ENCODE peak calls at places on chromosomes 1 and 21, in eight cellular contexts. One of them, this sample, is unnamed.

GRCh38 chr1:18326171-18326950 is 154.4 kb upstream of the KLHDC7A start:
- DNase-seq in SW 1271: no peak
- DNase-seq in CD8-positive, alpha-beta memory T cell: no peak
- DNase-seq in H4: no peak
- DNase-seq in AG08396: no peak
- DNase-seq in SHP77: no peak
- DNase-seq in HTR-8/SVneo: no peak
- DNase-seq in M059J: no peak
- DNase-seq in this sample: no peak

GRCh38 chr1:149986486-149987296 is 23.8 kb downstream of the OTUD7B start:
- DNase-seq in SHP77: no peak
- DNase-seq in CD8-positive, alpha-beta memory T cell: no peak
- DNase-seq in H4: peak
- DNase-seq in HTR-8/SVneo: peak
- DNase-seq in M059J: peak
- DNase-seq in SW 1271: no peak
- DNase-seq in AG08396: peak
- DNase-seq in this sample: no peak

GRCh38 chr1:85332575-85332974 is 56.1 kb upstream of the BCL10 start:
- DNase-seq in HTR-8/SVneo: no peak
- DNase-seq in SHP77: no peak
- DNase-seq in H4: no peak
- DNase-seq in SW 1271: no peak
- DNase-seq in CD8-positive, alpha-beta memory T cell: no peak
- DNase-seq in AG08396: no peak
- DNase-seq in M059J: no peak
- DNase-seq in this sample: no peak

GRCh38 chr1:68045511-68046180 is 4.8 kb downstream of the DIRAS3 start:
- DNase-seq in SHP77: no peak
- DNase-seq in AG08396: no peak
- DNase-seq in CD8-positive, alpha-beta memory T cell: no peak
- DNase-seq in M059J: no peak
- DNase-seq in H4: no peak
- DNase-seq in SW 1271: no peak
- DNase-seq in HTR-8/SVneo: no peak
- DNase-seq in this sample: no peak

GRCh38 chr1:14650951-14651350 is 52.5 kb downstream of the KAZN start:
- DNase-seq in AG08396: no peak
- DNase-seq in HTR-8/SVneo: no peak
- DNase-seq in M059J: no peak
- DNase-seq in SW 1271: no peak
- DNase-seq in H4: no peak
- DNase-seq in SHP77: no peak
- DNase-seq in CD8-positive, alpha-beta memory T cell: no peak
- DNase-seq in this sample: no peak

GRCh38 chr1:23393706-23394105 is 24.1 kb upstream of the ZNF436 start:
- DNase-seq in SW 1271: no peak
- DNase-seq in M059J: peak
- DNase-seq in SHP77: peak
- DNase-seq in HTR-8/SVneo: no peak
- DNase-seq in AG08396: no peak
- DNase-seq in CD8-positive, alpha-beta memory T cell: no peak
- DNase-seq in H4: peak
- DNase-seq in this sample: no peak

GRCh38 chr1:44621841-44622286 is 52.4 kb downstream of the TMEM53 start:
- DNase-seq in AG08396: peak
- DNase-seq in SW 1271: no peak
- DNase-seq in H4: no peak
- DNase-seq in HTR-8/SVneo: no peak
- DNase-seq in M059J: no peak
- DNase-seq in SHP77: no peak
- DNase-seq in CD8-positive, alpha-beta memory T cell: no peak
- DNase-seq in this sample: no peak

GRCh38 chr1:167374014-167374413 is 144.3 kb downstream of the CD247 start:
- DNase-seq in AG08396: no peak
- DNase-seq in SHP77: no peak
- DNase-seq in HTR-8/SVneo: no peak
- DNase-seq in SW 1271: no peak
- DNase-seq in M059J: no peak
- DNase-seq in H4: no peak
- DNase-seq in CD8-positive, alpha-beta memory T cell: no peak
- DNase-seq in this sample: no peak

GRCh38 chr1:86998280-86998679 is 83.8 kb downstream of the HS2ST1 start:
- DNase-seq in SW 1271: no peak
- DNase-seq in H4: no peak
- DNase-seq in HTR-8/SVneo: no peak
- DNase-seq in CD8-positive, alpha-beta memory T cell: no peak
- DNase-seq in M059J: no peak
- DNase-seq in AG08396: no peak
- DNase-seq in SHP77: no peak
- DNase-seq in this sample: no peak

GRCh38 chr21:38297871-38298270 is 41.1 kb downstream of the KCNJ15 start:
- DNase-seq in HTR-8/SVneo: no peak
- DNase-seq in H4: no peak
- DNase-seq in AG08396: no peak
- DNase-seq in SHP77: no peak
- DNase-seq in SW 1271: no peak
- DNase-seq in M059J: no peak
- DNase-seq in CD8-positive, alpha-beta memory T cell: no peak
- DNase-seq in this sample: no peak

GRCh38 chr1:38244218-38244617 is 197.6 kb upstream of the POU3F1 start:
- DNase-seq in H4: no peak
- DNase-seq in M059J: no peak
- DNase-seq in CD8-positive, alpha-beta memory T cell: no peak
- DNase-seq in SW 1271: no peak
- DNase-seq in HTR-8/SVneo: no peak
- DNase-seq in SHP77: no peak
- DNase-seq in AG08396: no peak
- DNase-seq in this sample: no peak

GRCh38 chr1:37167479-37167878 is 133.2 kb upstream of the GRIK3 start:
- DNase-seq in SW 1271: no peak
- DNase-seq in SHP77: peak
- DNase-seq in AG08396: no peak
- DNase-seq in M059J: peak
- DNase-seq in HTR-8/SVneo: no peak
- DNase-seq in CD8-positive, alpha-beta memory T cell: no peak
- DNase-seq in H4: no peak
- DNase-seq in this sample: no peak

GRCh38 chr21:33844104-33844889 is 71.3 kb downstream of the ATP5PO start:
- DNase-seq in CD8-positive, alpha-beta memory T cell: no peak
- DNase-seq in H4: no peak
- DNase-seq in SW 1271: no peak
- DNase-seq in AG08396: no peak
- DNase-seq in M059J: peak
- DNase-seq in SHP77: no peak
- DNase-seq in HTR-8/SVneo: no peak
- DNase-seq in this sample: no peak

This sample was measured in GM06990.